ENCODE peak calls at places on chromosomes 2 and 18, in seven cellular contexts. Y is skeletal muscle cell, I is dorsolateral prefrontal cortex, N is sigmoid colon, C is thoracic aorta, V is cardiac fibroblast, L is SK-N-SH. K is an unnamed sample.

GRCh38 chr2:207133493-207133861 is 32.3 kb downstream of the KLF7 start:
- DNase-seq in Y (no peak), I (no peak), N (no peak), C (no peak), V (no peak), L (no peak), K (no peak)

GRCh38 chr2:197294260-197294659 is 16.3 kb downstream of the ANKRD44 start:
- DNase-seq in Y (no peak), I (no peak), N (no peak), C (no peak), V (no peak), L (no peak), K (no peak)

GRCh38 chr2:234724850-234725249 is 227.0 kb upstream of the SH3BP4 start:
- DNase-seq in Y (no peak), I (no peak), N (no peak), C (no peak), V (no peak), L (no peak), K (no peak)

GRCh38 chr2:109467701-109468100 is 146.1 kb downstream of the SEPTIN10 start:
- DNase-seq in Y (no peak), I (no peak), N (peak), C (no peak), V (no peak), L (peak), K (no peak)

GRCh38 chr2:207950063-207950760 is 75.1 kb downstream of the PLEKHM3 start:
- DNase-seq in Y (no peak), I (no peak), N (no peak), C (no peak), V (no peak), L (no peak), K (no peak)

GRCh38 chr2:53209679-53210473 is 557.7 kb upstream of the CHAC2 start:
- DNase-seq in Y (no peak), I (no peak), N (no peak), C (no peak), V (no peak), L (no peak), K (no peak)

GRCh38 chr18:33469699-33470098 is 29.2 kb upstream of the CCDC178 start:
- DNase-seq in Y (no peak), I (no peak), N (no peak), C (no peak), V (peak), L (no peak), K (no peak)

GRCh38 chr18:3610818-3611217 is 160.8 kb downstream of the TGIF1 start:
- DNase-seq in Y (no peak), I (no peak), N (peak), C (no peak), V (peak), L (no peak), K (no peak)

GRCh38 chr18:56982756-56983155 is 164.1 kb upstream of the BOD1L2 start:
- DNase-seq in Y (no peak), I (no peak), N (no peak), C (no peak), V (no peak), L (no peak), K (no peak)

GRCh38 chr2:165804719-165805118 is 10.7 kb upstream of the GALNT3 start:
- DNase-seq in Y (no peak), I (no peak), N (no peak), C (no peak), V (no peak), L (no peak), K (no peak)

GRCh38 chr18:48565105-48565504 is 26.3 kb downstream of the CTIF start:
- DNase-seq in Y (no peak), I (no peak), N (no peak), C (no peak), V (no peak), L (no peak), K (no peak)

GRCh38 chr2:6887783-6888192 is 10.2 kb downstream of the RSAD2 start:
- DNase-seq in Y (no peak), I (no peak), N (no peak), C (no peak), V (no peak), L (no peak), K (no peak)

GRCh38 chr18:64765908-64766307 is 617.0 kb upstream of the LINC00305 start:
- DNase-seq in Y (no peak), I (no peak), N (no peak), C (no peak), V (no peak), L (no peak), K (no peak)

GRCh38 chr2:222057249-222058073 is 241.3 kb downstream of the PAX3 start:
- DNase-seq in Y (no peak), I (no peak), N (no peak), C (no peak), V (peak), L (peak), K (no peak)

GRCh38 chr2:64649626-64650025 is 4.1 kb downstream of the SERTAD2 start:
- DNase-seq in Y (no peak), I (no peak), N (no peak), C (no peak), V (no peak), L (no peak), K (no peak)

GRCh38 chr2:44894058-44894457 is 47.4 kb upstream of the SIX3 start:
- DNase-seq in Y (no peak), I (no peak), N (no peak), C (no peak), V (no peak), L (no peak), K (no peak)

GRCh38 chr2:159882069-159882468 is 84.1 kb upstream of the CD302 start:
- DNase-seq in Y (no peak), I (no peak), N (no peak), C (no peak), V (no peak), L (peak), K (peak)

GRCh38 chr2:96105994-96106393 is 10.4 kb downstream of the ADRA2B start:
- DNase-seq in Y (no peak), I (no peak), N (peak), C (no peak), V (no peak), L (no peak), K (no peak)

GRCh38 chr18:34122724-34123334 is 101.9 kb downstream of the NOL4 start:
- DNase-seq in Y (no peak), I (peak), N (no peak), C (no peak), V (peak), L (peak), K (peak)

GRCh38 chr2:4192119-4192518 is 488.7 kb downstream of the DCDC2C start:
- DNase-seq in Y (no peak), I (no peak), N (no peak), C (no peak), V (no peak), L (no peak), K (no peak)

GRCh38 chr2:61619561-61619960 is 81.4 kb upstream of the XPO1 start:
- DNase-seq in Y (peak), I (no peak), N (no peak), C (no peak), V (no peak), L (no peak), K (no peak)

GRCh38 chr2:205013586-205013985 is 468.3 kb downstream of the PARD3B start:
- DNase-seq in Y (no peak), I (no peak), N (no peak), C (no peak), V (no peak), L (no peak), K (no peak)

GRCh38 chr18:51510020-51510419 is 312.5 kb upstream of the MEX3C start:
- DNase-seq in Y (no peak), I (no peak), N (no peak), C (no peak), V (no peak), L (no peak), K (no peak)

GRCh38 chr2:218368621-218369153 is 12.0 kb downstream of the CATIP start:
- DNase-seq in Y (no peak), I (no peak), N (peak), C (no peak), V (peak), L (no peak), K (no peak)

GRCh38 chr18:72819050-72819449 is 48.7 kb downstream of the NETO1 start:
- DNase-seq in Y (no peak), I (no peak), N (no peak), C (no peak), V (no peak), L (no peak), K (no peak)

GRCh38 chr2:133296396-133296795 is 271.9 kb downstream of the NCKAP5 start:
- DNase-seq in Y (no peak), I (no peak), N (no peak), C (no peak), V (peak), L (no peak), K (no peak)

GRCh38 chr2:102399499-102400141 is 23.3 kb upstream of the IL18RAP start:
- DNase-seq in Y (no peak), I (no peak), N (no peak), C (no peak), V (no peak), L (no peak), K (no peak)

GRCh38 chr18:12048827-12049175 is 44.8 kb upstream of the ANKRD62 start:
- DNase-seq in Y (no peak), I (no peak), N (no peak), C (no peak), V (peak), L (no peak), K (no peak)

GRCh38 chr18:48697441-48697840 is 158.6 kb downstream of the CTIF start:
- DNase-seq in Y (no peak), I (no peak), N (no peak), C (no peak), V (no peak), L (no peak), K (no peak)

GRCh38 chr2:128282976-128283810 is 35.5 kb downstream of the HS6ST1 start:
- DNase-seq in Y (no peak), I (no peak), N (peak), C (no peak), V (no peak), L (peak), K (peak)

GRCh38 chr2:37570773-37571570 is 100.5 kb downstream of the CDC42EP3 start:
- DNase-seq in Y (peak), I (no peak), N (no peak), C (no peak), V (peak), L (peak), K (peak)

GRCh38 chr2:187951470-187952218 is 340.0 kb upstream of the GULP1 start:
- DNase-seq in Y (no peak), I (no peak), N (no peak), C (no peak), V (no peak), L (no peak), K (no peak)

GRCh38 chr2:150303281-150303680 is 184.2 kb downstream of the RND3 start:
- DNase-seq in Y (no peak), I (no peak), N (no peak), C (no peak), V (no peak), L (no peak), K (no peak)

GRCh38 chr2:49254401-49254800 is 100.1 kb upstream of the FSHR start:
- DNase-seq in Y (no peak), I (no peak), N (no peak), C (no peak), V (no peak), L (no peak), K (no peak)

GRCh38 chr2:168632733-168633132 is 169.7 kb upstream of the NOSTRIN start:
- DNase-seq in Y (peak), I (no peak), N (no peak), C (no peak), V (peak), L (peak), K (peak)

GRCh38 chr2:10412380-10412779 is 35.7 kb downstream of the ODC1 start:
- DNase-seq in Y (no peak), I (peak), N (no peak), C (no peak), V (peak), L (peak), K (peak)

DNA sequence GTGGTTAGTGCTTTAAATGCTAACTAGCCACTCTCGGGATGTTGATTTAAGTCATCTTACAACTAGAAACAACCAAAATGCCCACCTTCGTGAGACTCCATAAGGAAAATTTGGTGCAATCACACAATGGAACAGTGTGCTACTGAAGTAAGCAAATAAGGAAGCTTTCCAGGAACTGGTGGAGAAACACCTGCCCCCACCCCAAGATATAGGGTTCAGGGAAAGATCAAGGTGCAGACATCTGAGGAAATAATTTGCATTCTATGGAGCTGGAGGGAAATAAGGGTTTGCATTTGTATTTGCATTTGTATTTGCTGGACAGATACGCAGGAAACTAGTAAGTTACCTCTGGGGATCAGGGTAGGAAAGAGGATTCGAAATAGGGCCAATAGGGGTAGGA is 90.9 kb downstream of the ACAA2 start:
- DNase-seq in Y (no peak), I (no peak), N (no peak), C (no peak), V (no peak), L (no peak), K (no peak)
- H3K4me3 ChIP-seq in Y (no peak), I (no peak), N (no peak), C (no peak), V (no peak), L (no peak), K (no peak)

GRCh38 chr2:236968101-236968886 is 117.4 kb upstream of the COPS8 start:
- DNase-seq in Y (no peak), I (no peak), N (no peak), C (no peak), V (no peak), L (no peak), K (no peak)

GRCh38 chr2:236965021-236965840 is 120.5 kb upstream of the COPS8 start:
- DNase-seq in Y (no peak), I (no peak), N (peak), C (no peak), V (no peak), L (no peak), K (no peak)

GRCh38 chr2:236965841-236966096 is 119.9 kb upstream of the COPS8 start:
- DNase-seq in Y (no peak), I (no peak), N (no peak), C (no peak), V (no peak), L (no peak), K (no peak)

GRCh38 chr2:236969075-236969474 is 116.6 kb upstream of the COPS8 start:
- DNase-seq in Y (no peak), I (no peak), N (no peak), C (no peak), V (no peak), L (no peak), K (no peak)

GRCh38 chr2:236967499-236967783 is 118.2 kb upstream of the COPS8 start:
- DNase-seq in Y (no peak), I (no peak), N (no peak), C (no peak), V (no peak), L (no peak), K (no peak)
- H3K4me3 ChIP-seq in Y (no peak), I (no peak), N (no peak), C (no peak), V (no peak), L (no peak), K (no peak)

GRCh38 chr2:176134045-176134444 is 4.5 kb downstream of the HOXD8 start:
- DNase-seq in Y (no peak), I (no peak), N (no peak), C (no peak), V (no peak), L (no peak), K (no peak)

GRCh38 chr2:176133366-176133765 is 3.9 kb downstream of the HOXD8 start:
- DNase-seq in Y (no peak), I (no peak), N (peak), C (no peak), V (no peak), L (no peak), K (no peak)

GRCh38 chr2:176131617-176132396 is 2.3 kb downstream of the HOXD8 start:
- DNase-seq in Y (no peak), I (no peak), N (no peak), C (no peak), V (no peak), L (no peak), K (no peak)

GRCh38 chr2:176130917-176131616 is 1.6 kb downstream of the HOXD8 start:
- DNase-seq in Y (no peak), I (no peak), N (peak), C (no peak), V (no peak), L (no peak), K (no peak)

GRCh38 chr2:176132397-176133086 is 3.0 kb downstream of the HOXD8 start:
- DNase-seq in Y (no peak), I (no peak), N (peak), C (no peak), V (no peak), L (no peak), K (no peak)
- H3K4me3 ChIP-seq in Y (peak), I (no peak), N (no peak), C (peak), V (no peak), L (peak), K (no peak)

GRCh38 chr2:219508933-219509779 is 5.1 kb upstream of the ASIC4 start:
- DNase-seq in Y (no peak), I (no peak), N (no peak), C (no peak), V (no peak), L (peak), K (peak)

GRCh38 chr2:219508444-219508734 is 5.9 kb upstream of the ASIC4 start:
- DNase-seq in Y (no peak), I (no peak), N (no peak), C (no peak), V (no peak), L (peak), K (no peak)

GRCh38 chr2:219506802-219507554 is 7.3 kb upstream of the ASIC4 start:
- DNase-seq in Y (no peak), I (no peak), N (no peak), C (no peak), V (no peak), L (peak), K (peak)

GRCh38 chr2:219506153-219506801 is 7.6 kb downstream of the GMPPA start:
- DNase-seq in Y (no peak), I (no peak), N (no peak), C (no peak), V (no peak), L (no peak), K (no peak)

GRCh38 chr2:219507555-219508443 is 6.5 kb upstream of the ASIC4 start:
- DNase-seq in Y (no peak), I (no peak), N (no peak), C (no peak), V (no peak), L (peak), K (peak)
- H3K4me3 ChIP-seq in Y (no peak), I (no peak), N (no peak), C (no peak), V (no peak), L (no peak), K (peak)

GRCh38 chr2:182426082-182426914 is 538 bp downstream of the PDE1A start:
- DNase-seq in Y (no peak), I (no peak), N (no peak), C (no peak), V (peak), L (no peak), K (no peak)
- H3K4me3 ChIP-seq in Y (no peak), I (peak), N (peak), C (peak), V (peak), L (peak), K (no peak)

GRCh38 chr2:15636972-15637785 is 45.5 kb downstream of the DDX1 start:
- DNase-seq in Y (peak), I (peak), N (no peak), C (peak), V (peak), L (peak), K (peak)
- H3K4me3 ChIP-seq in Y (no peak), I (no peak), N (no peak), C (no peak), V (no peak), L (no peak), K (no peak)

GRCh38 chr2:135849087-135849486 is 12.1 kb upstream of the LCT start:
- DNase-seq in Y (no peak), I (no peak), N (no peak), C (no peak), V (no peak), L (no peak), K (no peak)

GRCh38 chr2:135851858-135852257 is 14.9 kb upstream of the LCT start:
- DNase-seq in Y (no peak), I (no peak), N (no peak), C (no peak), V (no peak), L (no peak), K (no peak)

GRCh38 chr2:135853401-135853800 is 16.4 kb upstream of the LCT start:
- DNase-seq in Y (no peak), I (no peak), N (no peak), C (no peak), V (no peak), L (no peak), K (no peak)

GRCh38 chr2:135845997-135846396 is 9.0 kb upstream of the LCT start:
- DNase-seq in Y (no peak), I (no peak), N (no peak), C (no peak), V (no peak), L (no peak), K (no peak)

GRCh38 chr2:135850811-135851668 is 14.1 kb upstream of the LCT start:
- DNase-seq in Y (no peak), I (no peak), N (no peak), C (no peak), V (no peak), L (no peak), K (no peak)
- H3K4me3 ChIP-seq in Y (no peak), I (no peak), N (no peak), C (no peak), V (no peak), L (no peak), K (no peak)

DNA sequence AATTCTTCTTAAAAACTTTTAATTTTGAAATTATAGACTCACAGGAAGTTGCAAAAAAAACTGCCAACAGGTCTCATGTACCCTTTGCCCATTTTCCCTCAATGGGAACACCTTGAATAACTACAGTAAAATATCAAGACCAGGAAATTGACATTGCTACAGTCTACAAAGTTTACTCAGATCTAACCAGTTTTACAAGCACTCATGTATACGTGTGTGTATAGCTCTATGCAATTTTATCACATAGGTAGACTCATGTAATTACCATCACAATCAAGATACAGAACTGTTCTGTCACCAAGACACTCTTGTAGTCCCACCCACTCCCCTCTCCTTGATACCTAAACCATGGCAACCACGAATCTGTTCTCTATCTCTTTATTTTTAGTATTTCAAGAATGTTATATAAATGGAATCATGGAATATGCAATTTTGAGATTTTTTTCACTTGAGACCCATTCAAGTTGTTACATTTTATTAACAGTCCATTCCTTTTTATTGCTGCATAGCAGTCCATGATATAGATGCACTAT is 6.6 kb downstream of the HYCC2 start:
- DNase-seq in Y (no peak), I (no peak), N (no peak), C (no peak), V (no peak), L (no peak), K (no peak)
- H3K4me3 ChIP-seq in Y (no peak), I (no peak), N (no peak), C (no peak), V (no peak), L (no peak), K (no peak)

GRCh38 chr18:25704096-25704870 is 352.3 kb upstream of the ZNF521 start:
- DNase-seq in Y (no peak), I (no peak), N (no peak), C (no peak), V (no peak), L (no peak), K (no peak)

GRCh38 chr18:25701821-25702220 is 349.9 kb upstream of the ZNF521 start:
- DNase-seq in Y (peak), I (no peak), N (no peak), C (no peak), V (no peak), L (no peak), K (no peak)

GRCh38 chr18:25710981-25711380 is 359.0 kb upstream of the ZNF521 start:
- DNase-seq in Y (no peak), I (no peak), N (no peak), C (no peak), V (no peak), L (no peak), K (no peak)

DNA sequence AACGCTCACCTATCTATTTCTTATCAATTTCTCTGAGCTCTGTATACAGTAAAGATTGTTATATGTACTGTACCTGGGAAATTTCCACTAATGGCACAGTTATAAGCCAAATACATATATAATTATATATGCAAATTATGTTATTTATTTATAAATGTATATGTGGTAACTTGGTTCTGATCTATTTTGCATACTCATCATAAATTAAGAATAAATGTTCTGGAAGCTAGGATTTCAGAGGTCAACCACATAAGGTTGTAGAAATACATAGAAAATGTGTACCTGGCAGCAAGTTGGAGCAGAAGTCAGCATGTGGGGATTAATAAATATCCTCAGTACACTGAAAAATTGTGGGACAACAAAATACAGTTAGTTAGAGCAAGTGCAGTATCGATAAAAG is 353.7 kb upstream of the ZNF521 start:
- DNase-seq in Y (no peak), I (no peak), N (no peak), C (no peak), V (no peak), L (no peak), K (no peak)
- H3K4me3 ChIP-seq in Y (no peak), I (no peak), N (no peak), C (no peak), V (no peak), L (no peak), K (no peak)